ENCODE peak calls at places on chromosomes 4 and X, in eight cellular contexts. One of them, this sample, is unnamed.

GRCh38 chrX:13741695-13742094 is 7.1 kb downstream of the OFD1 start:
- DNase-seq in lower lobe of right lung: no peak
- DNase-seq in AG08395: no peak
- DNase-seq in Calu3: peak; percentile 11
- DNase-seq in PC-3: peak; percentile 12
- DNase-seq in stomach: no peak
- DNase-seq in activated T-cell treated with anti-CD3 and anti-CD28 coated beads, Interleukin-2, amount 50 U/mL, for 72 hours: no peak
- DNase-seq in mesendoderm: no peak
- DNase-seq in this sample: no peak

GRCh38 chr4:8689741-8690140 is 97.2 kb downstream of the CPZ start:
- DNase-seq in AG08395: no peak
- DNase-seq in stomach: no peak
- DNase-seq in PC-3: no peak
- DNase-seq in activated T-cell treated with anti-CD3 and anti-CD28 coated beads, Interleukin-2, amount 50 U/mL, for 72 hours: no peak
- DNase-seq in Calu3: no peak
- DNase-seq in lower lobe of right lung: no peak
- DNase-seq in mesendoderm: no peak
- DNase-seq in this sample: no peak

GRCh38 chrX:42119076-42119475 is 195.7 kb upstream of the CASK start:
- DNase-seq in lower lobe of right lung: no peak
- DNase-seq in PC-3: peak; percentile 91
- DNase-seq in AG08395: peak; percentile 23
- DNase-seq in mesendoderm: peak; percentile 19
- DNase-seq in Calu3: peak; percentile 9
- DNase-seq in activated T-cell treated with anti-CD3 and anti-CD28 coated beads, Interleukin-2, amount 50 U/mL, for 72 hours: no peak
- DNase-seq in stomach: no peak
- DNase-seq in this sample: peak; percentile 57

GRCh38 chr4:177109769-177110168 is 199.9 kb upstream of the NEIL3 start:
- DNase-seq in Calu3: no peak
- DNase-seq in stomach: no peak
- DNase-seq in lower lobe of right lung: no peak
- DNase-seq in PC-3: no peak
- DNase-seq in AG08395: no peak
- DNase-seq in activated T-cell treated with anti-CD3 and anti-CD28 coated beads, Interleukin-2, amount 50 U/mL, for 72 hours: no peak
- DNase-seq in mesendoderm: no peak
- DNase-seq in this sample: no peak

GRCh38 chrX:11953615-11954014 is 184.7 kb upstream of the FRMPD4 start:
- DNase-seq in mesendoderm: peak; percentile 43
- DNase-seq in activated T-cell treated with anti-CD3 and anti-CD28 coated beads, Interleukin-2, amount 50 U/mL, for 72 hours: no peak
- DNase-seq in lower lobe of right lung: no peak
- DNase-seq in Calu3: peak; percentile 49
- DNase-seq in AG08395: peak; percentile 68
- DNase-seq in PC-3: peak; percentile 90
- DNase-seq in stomach: no peak
- DNase-seq in this sample: no peak

GRCh38 chrX:76127341-76127740 is 45.5 kb upstream of the PBDC1 start:
- DNase-seq in Calu3: no peak
- DNase-seq in stomach: no peak
- DNase-seq in PC-3: no peak
- DNase-seq in mesendoderm: peak; percentile 87
- DNase-seq in AG08395: no peak
- DNase-seq in lower lobe of right lung: no peak
- DNase-seq in activated T-cell treated with anti-CD3 and anti-CD28 coated beads, Interleukin-2, amount 50 U/mL, for 72 hours: no peak
- DNase-seq in this sample: peak; percentile 60

GRCh38 chrX:15877380-15877779 is 22.8 kb upstream of the AP1S2 start:
- DNase-seq in Calu3: no peak
- DNase-seq in stomach: no peak
- DNase-seq in AG08395: peak; percentile 23
- DNase-seq in lower lobe of right lung: no peak
- DNase-seq in activated T-cell treated with anti-CD3 and anti-CD28 coated beads, Interleukin-2, amount 50 U/mL, for 72 hours: no peak
- DNase-seq in PC-3: peak; percentile 22
- DNase-seq in mesendoderm: no peak
- DNase-seq in this sample: no peak

GRCh38 chr4:13988347-13989265 is 361.1 kb upstream of the BOD1L1 start:
- DNase-seq in lower lobe of right lung: no peak
- DNase-seq in AG08395: peak; percentile 70
- DNase-seq in stomach: no peak
- DNase-seq in mesendoderm: peak; percentile 25
- DNase-seq in Calu3: no peak
- DNase-seq in activated T-cell treated with anti-CD3 and anti-CD28 coated beads, Interleukin-2, amount 50 U/mL, for 72 hours: no peak
- DNase-seq in PC-3: peak; percentile 9
- DNase-seq in this sample: no peak

GRCh38 chrX:97756879-97757278 is 873.2 kb downstream of the RPA4 start:
- DNase-seq in lower lobe of right lung: no peak
- DNase-seq in stomach: no peak
- DNase-seq in activated T-cell treated with anti-CD3 and anti-CD28 coated beads, Interleukin-2, amount 50 U/mL, for 72 hours: no peak
- DNase-seq in Calu3: no peak
- DNase-seq in mesendoderm: no peak
- DNase-seq in PC-3: no peak
- DNase-seq in AG08395: no peak
- DNase-seq in this sample: no peak

GRCh38 chr4:159002950-159003349 is 99.9 kb upstream of the RAPGEF2 start:
- DNase-seq in PC-3: no peak
- DNase-seq in stomach: no peak
- DNase-seq in mesendoderm: no peak
- DNase-seq in lower lobe of right lung: no peak
- DNase-seq in Calu3: no peak
- DNase-seq in activated T-cell treated with anti-CD3 and anti-CD28 coated beads, Interleukin-2, amount 50 U/mL, for 72 hours: no peak
- DNase-seq in AG08395: no peak
- DNase-seq in this sample: no peak

GRCh38 chrX:40420899-40421729 is 159.7 kb upstream of the ATP6AP2 start:
- DNase-seq in Calu3: peak; percentile 13
- DNase-seq in activated T-cell treated with anti-CD3 and anti-CD28 coated beads, Interleukin-2, amount 50 U/mL, for 72 hours: no peak
- DNase-seq in stomach: no peak
- DNase-seq in PC-3: no peak
- DNase-seq in AG08395: peak; percentile 21
- DNase-seq in mesendoderm: peak; percentile 73
- DNase-seq in lower lobe of right lung: no peak
- DNase-seq in this sample: no peak

GRCh38 chrX:132615396-132616131 is 126.7 kb upstream of the MBNL3 start:
- DNase-seq in mesendoderm: peak; percentile 70
- DNase-seq in lower lobe of right lung: peak; percentile 30
- DNase-seq in Calu3: peak; percentile 55
- DNase-seq in stomach: peak; percentile 48
- DNase-seq in activated T-cell treated with anti-CD3 and anti-CD28 coated beads, Interleukin-2, amount 50 U/mL, for 72 hours: peak; percentile 46
- DNase-seq in AG08395: no peak
- DNase-seq in PC-3: peak; percentile 55
- DNase-seq in this sample: peak; percentile 69

GRCh38 chr4:122776916-122777315 is 44.4 kb downstream of the BBS12 start:
- DNase-seq in mesendoderm: no peak
- DNase-seq in PC-3: no peak
- DNase-seq in stomach: no peak
- DNase-seq in lower lobe of right lung: no peak
- DNase-seq in Calu3: no peak
- DNase-seq in AG08395: no peak
- DNase-seq in activated T-cell treated with anti-CD3 and anti-CD28 coated beads, Interleukin-2, amount 50 U/mL, for 72 hours: no peak
- DNase-seq in this sample: no peak

GRCh38 chr4:168882650-168883233 is 127.3 kb downstream of the CBR4 start:
- DNase-seq in Calu3: no peak
- DNase-seq in mesendoderm: peak; percentile 30
- DNase-seq in activated T-cell treated with anti-CD3 and anti-CD28 coated beads, Interleukin-2, amount 50 U/mL, for 72 hours: no peak
- DNase-seq in lower lobe of right lung: no peak
- DNase-seq in stomach: no peak
- DNase-seq in AG08395: no peak
- DNase-seq in PC-3: peak; percentile 19
- DNase-seq in this sample: peak; percentile 8

GRCh38 chr4:80207664-80208063 is 10.4 kb downstream of the PRDM8 start:
- DNase-seq in AG08395: no peak
- DNase-seq in Calu3: no peak
- DNase-seq in stomach: no peak
- DNase-seq in PC-3: no peak
- DNase-seq in mesendoderm: no peak
- DNase-seq in lower lobe of right lung: no peak
- DNase-seq in activated T-cell treated with anti-CD3 and anti-CD28 coated beads, Interleukin-2, amount 50 U/mL, for 72 hours: no peak
- DNase-seq in this sample: no peak

GRCh38 chr4:1469596-1470392 is 63.6 kb upstream of the NKX1-1 start:
- DNase-seq in lower lobe of right lung: peak; percentile 38
- DNase-seq in AG08395: no peak
- DNase-seq in activated T-cell treated with anti-CD3 and anti-CD28 coated beads, Interleukin-2, amount 50 U/mL, for 72 hours: no peak
- DNase-seq in stomach: no peak
- DNase-seq in mesendoderm: no peak
- DNase-seq in Calu3: no peak
- DNase-seq in PC-3: peak; percentile 3
- DNase-seq in this sample: peak; percentile 25

This sample was measured in Caco-2.